ENCODE peak calls at places on chromosomes 12 and 14, in nine cellular contexts. E is stimulated activated CD4-positive, alpha-beta T cell treated with anti-CD3 and anti-CD28 coated beads, Interleukin-2, amount 100 ng/mL, for 48 hours; Q is body of pancreas; A is iris pigment epithelial cell; Y is stimulated activated CD8-positive, alpha-beta memory T cell treated with anti-CD3 and anti-CD28 coated beads, Interleukin-15, amount 100 ng/mL, for 24 hours; P is sigmoid colon; M is T-helper 1 cell; N is C1 segment of cervical spinal cord; X is iPS DF 19.7. O is an unnamed sample.

GRCh38 chr14:35708072-35708471 is 101.0 kb downstream of the RALGAPA1 start:
- DNase-seq in E (no peak), Q (no peak), A (no peak), Y (no peak), P (no peak), M (no peak), N (no peak), X (no peak), O (no peak)

GRCh38 chr14:41916313-41916712 is 309.6 kb downstream of the LRFN5 start:
- DNase-seq in E (no peak), Q (no peak), A (no peak), Y (no peak), P (no peak), M (no peak), N (no peak), X (no peak), O (no peak)

GRCh38 chr14:22155582-22155981 is 433.4 kb downstream of the DAD1 start:
- DNase-seq in E (no peak), Q (no peak), A (no peak), Y (no peak), P (no peak), M (no peak), N (no peak), X (no peak), O (no peak)

GRCh38 chr12:84455598-84455997 is 457.0 kb downstream of the SLC6A15 start:
- DNase-seq in E (no peak), Q (no peak), A (no peak), Y (no peak), P (no peak), M (no peak), N (no peak), X (no peak), O (no peak)

GRCh38 chr12:59149995-59150642 is 229.8 kb upstream of the LRIG3 start:
- DNase-seq in E (no peak), Q (peak; percentile 16), A (peak; percentile 81), Y (no peak), P (no peak), M (peak; percentile 54), N (peak; percentile 0), X (peak; percentile 45), O (no peak)

GRCh38 chr12:78398750-78399149 is 465.8 kb upstream of the SYT1 start:
- DNase-seq in E (no peak), Q (no peak), A (no peak), Y (no peak), P (no peak), M (no peak), N (no peak), X (no peak), O (no peak)

GRCh38 chr12:58732894-58733293 is 187.4 kb downstream of the LRIG3 start:
- DNase-seq in E (no peak), Q (no peak), A (peak; percentile 72), Y (no peak), P (no peak), M (no peak), N (no peak), X (no peak), O (no peak)

GRCh38 chr14:102819176-102819628 is 42.0 kb downstream of the TRAF3 start:
- DNase-seq in E (peak; percentile 66), Q (peak; percentile 20), A (no peak), Y (no peak), P (no peak), M (peak; percentile 84), N (no peak), X (no peak), O (no peak)

GRCh38 chr14:64708148-64709004 is 4.2 kb downstream of the PLEKHG3 start:
- DNase-seq in E (no peak), Q (peak; percentile 82), A (peak; percentile 69), Y (no peak), P (peak; percentile 77), M (peak; percentile 81), N (no peak), X (peak; percentile 89), O (no peak)

GRCh38 chr12:62865860-62866407 is 69.0 kb downstream of the PPM1H start:
- DNase-seq in E (no peak), Q (no peak), A (peak; percentile 49), Y (no peak), P (no peak), M (no peak), N (no peak), X (peak; percentile 48), O (no peak)

GRCh38 chr12:85441740-85442139 is 161.7 kb downstream of the ALX1 start:
- DNase-seq in E (no peak), Q (no peak), A (peak; percentile 30), Y (no peak), P (no peak), M (no peak), N (no peak), X (no peak), O (no peak)

GRCh38 chr12:116717466-116718457 is 20.1 kb downstream of the SPRING1 start:
- DNase-seq in E (no peak), Q (peak; percentile 30), A (peak; percentile 31), Y (no peak), P (peak; percentile 93), M (no peak), N (peak; percentile 85), X (no peak), O (no peak)

GRCh38 chr14:92716131-92716530 is 32.3 kb downstream of the LGMN start:
- DNase-seq in E (no peak), Q (no peak), A (no peak), Y (no peak), P (no peak), M (no peak), N (no peak), X (no peak), O (no peak)

GRCh38 chr12:71872401-71872800 is 32.8 kb downstream of the TBC1D15 start:
- DNase-seq in E (no peak), Q (no peak), A (no peak), Y (no peak), P (no peak), M (no peak), N (no peak), X (no peak), O (no peak)

GRCh38 chr14:76870146-76870545 is 43.9 kb downstream of the LRRC74A start:
- DNase-seq in E (no peak), Q (no peak), A (no peak), Y (no peak), P (no peak), M (no peak), N (no peak), X (no peak), O (no peak)

GRCh38 chr12:42090899-42091298 is 53.8 kb downstream of the GXYLT1 start:
- DNase-seq in E (no peak), Q (no peak), A (peak; percentile 83), Y (no peak), P (no peak), M (no peak), N (no peak), X (no peak), O (no peak)

GRCh38 chr14:34111933-34112332 is 161.1 kb upstream of the EGLN3 start:
- DNase-seq in E (no peak), Q (no peak), A (no peak), Y (no peak), P (no peak), M (no peak), N (no peak), X (no peak), O (no peak)

GRCh38 chr12:46386877-46387629 is 14.5 kb upstream of the SLC38A2 start:
- DNase-seq in E (no peak), Q (no peak), A (peak; percentile 89), Y (no peak), P (no peak), M (no peak), N (no peak), X (no peak), O (no peak)

GRCh38 chr12:72448805-72449204 is 176.6 kb downstream of the TRHDE start:
- DNase-seq in E (no peak), Q (no peak), A (no peak), Y (no peak), P (no peak), M (no peak), N (no peak), X (no peak), O (no peak)